ENCODE peak calls at places on chromosomes 12 and 14, in ten cellular contexts. Z, U, K, J, G, O, H, T, W and N are unnamed samples.
A peak's percentile ranks its signal among the peaks of the same experiment; 100 is the strongest.

GRCh38 chr14:75579882-75580281 is 1.5 kb downstream of the FLVCR2 start:
- DNase-seq in O (no peak), H (no peak), T (no peak), W (no peak), J (no peak), G (no peak), K (no peak), U (no peak), Z (no peak), N (no peak)

GRCh38 chr14:96173646-96174475 is 30.8 kb upstream of the BDKRB2 start:
- DNase-seq in K (no peak), U (no peak), T (no peak), G (no peak), W (no peak), O (no peak), H (no peak), Z (no peak), J (no peak), N (no peak)

GRCh38 chr12:56644654-56645053 is 1.1 kb downstream of the ATP5F1B start:
- DNase-seq in W (no peak), Z (no peak), K (no peak), J (no peak), O (peak; percentile 40), U (no peak), H (no peak), T (no peak), G (no peak), N (no peak)

GRCh38 chr12:118136559-118137003 is 657 bp downstream of the PEBP1 start:
- DNase-seq in O (peak; percentile 60), G (peak; percentile 44), J (peak; percentile 11), H (peak; percentile 28), W (no peak), T (peak; percentile 40), U (peak; percentile 24), Z (no peak), K (peak; percentile 4), N (peak; percentile 46)

GRCh38 chr12:117119592-117120198 is 20.5 kb upstream of the TESC start:
- DNase-seq in Z (no peak), T (no peak), H (peak; percentile 14), W (no peak), U (peak; percentile 63), J (no peak), O (peak; percentile 35), G (peak; percentile 41), K (peak; percentile 23), N (no peak)

GRCh38 chr14:104148433-104149277 is 10.3 kb downstream of the KIF26A start:
- DNase-seq in Z (no peak), O (no peak), J (no peak), H (no peak), U (no peak), W (no peak), G (no peak), T (no peak), K (no peak), N (no peak)

GRCh38 chr12:76247026-76247688 is 101.1 kb downstream of the BBS10 start:
- DNase-seq in O (no peak), J (no peak), T (no peak), K (no peak), Z (no peak), G (no peak), H (no peak), U (no peak), W (no peak), N (no peak)

GRCh38 chr12:116164976-116165425 is 112.5 kb downstream of the MED13L start:
- DNase-seq in W (no peak), K (no peak), G (peak; percentile 67), J (no peak), H (no peak), T (no peak), O (peak; percentile 62), Z (no peak), U (no peak), N (peak; percentile 60)

GRCh38 chr12:53252349-53252916 is 15.7 kb upstream of the ESPL1 start:
- DNase-seq in U (peak; percentile 58), J (no peak), W (no peak), T (no peak), H (no peak), G (peak; percentile 62), Z (no peak), K (no peak), O (no peak), N (peak; percentile 38)

GRCh38 chr12:105084251-105085250 is at the start of gene ALDH1L2:
- DNase-seq in O (peak; percentile 93), H (peak; percentile 28), U (peak; percentile 91), T (peak; percentile 56), Z (peak; percentile 12), G (peak; percentile 70), J (peak; percentile 16), W (no peak), K (peak; percentile 6), N (peak; percentile 86)

GRCh38 chr14:23366163-23366921 is 1.4 kb upstream of the EFS start:
- DNase-seq in Z (no peak), J (no peak), O (peak; percentile 79), G (peak; percentile 80), K (no peak), T (no peak), W (peak; percentile 23), H (no peak), U (no peak), N (peak; percentile 35)

GRCh38 chr14:99265571-99265970 is 6.4 kb downstream of the BCL11B start:
- DNase-seq in T (no peak), G (no peak), W (no peak), Z (no peak), H (no peak), O (no peak), U (no peak), K (no peak), J (no peak), N (no peak)

GRCh38 chr14:78836777-78837176 is 666.6 kb downstream of the NRXN3 start:
- DNase-seq in O (peak; percentile 68), Z (no peak), G (peak; percentile 54), K (no peak), J (no peak), T (no peak), H (peak; percentile 70), W (peak; percentile 77), U (peak; percentile 78), N (peak; percentile 22)

GRCh38 chr12:96186902-96187301 is 7.3 kb upstream of the ELK3 start:
- DNase-seq in T (no peak), H (no peak), U (no peak), J (no peak), K (no peak), O (no peak), G (no peak), Z (no peak), W (no peak), N (no peak)

GRCh38 chr12:52300796-52301691 is 9.7 kb upstream of the KRT81 start:
- DNase-seq in K (no peak), W (no peak), O (peak; percentile 51), J (no peak), G (no peak), T (no peak), H (no peak), Z (no peak), U (no peak), N (no peak)

GRCh38 chr12:71128191-71128590 is 29.6 kb downstream of the TSPAN8 start:
- DNase-seq in K (no peak), T (no peak), G (no peak), J (no peak), O (no peak), U (no peak), W (no peak), Z (no peak), H (no peak), N (no peak)

GRCh38 chr14:21556378-21557083 is 23.3 kb downstream of the OR10G3 start:
- DNase-seq in G (no peak), H (no peak), K (no peak), O (no peak), Z (no peak), J (no peak), T (no peak), U (no peak), W (no peak), N (no peak)

GRCh38 chr12:57110189-57111045 is 745 bp downstream of the STAT6 start:
- DNase-seq in T (peak; percentile 70), K (no peak), W (no peak), H (no peak), Z (peak; percentile 58), J (peak; percentile 76), U (peak; percentile 76), O (peak; percentile 82), G (peak; percentile 48), N (peak; percentile 75)

GRCh38 chr12:64352181-64352580 is 38.4 kb downstream of the C12orf56 start:
- DNase-seq in Z (no peak), W (no peak), H (no peak), O (no peak), G (no peak), T (no peak), K (no peak), U (no peak), J (no peak), N (no peak)

GRCh38 chr14:100108042-100108825 is 43.0 kb downstream of the EVL start:
- DNase-seq in U (peak; percentile 86), G (peak; percentile 87), T (peak; percentile 80), H (peak; percentile 68), J (peak; percentile 86), W (peak; percentile 34), Z (peak; percentile 83), O (peak; percentile 73), K (peak; percentile 77), N (peak; percentile 43)

GRCh38 chr14:58107947-58108552 is 44.0 kb downstream of the ARMH4 start:
- DNase-seq in G (peak; percentile 42), K (no peak), T (no peak), J (peak; percentile 7), W (peak; percentile 76), Z (peak; percentile 3), H (peak; percentile 54), U (peak; percentile 30), O (peak; percentile 68), N (peak; percentile 51)

GRCh38 chr14:101412741-101413140 is 148.6 kb upstream of the DIO3 start:
- DNase-seq in K (no peak), W (no peak), U (peak; percentile 30), J (no peak), T (no peak), H (no peak), G (peak; percentile 57), O (no peak), Z (no peak), N (peak; percentile 3)

GRCh38 chr12:15679146-15679545 is 110.0 kb downstream of the EPS8 start:
- DNase-seq in K (no peak), T (no peak), H (no peak), J (no peak), W (peak; percentile 83), G (no peak), U (no peak), O (peak; percentile 80), Z (no peak), N (no peak)

GRCh38 chr12:119258149-119258548 is 76.4 kb upstream of the CCDC60 start:
- DNase-seq in O (no peak), Z (no peak), K (no peak), T (no peak), W (no peak), U (no peak), J (no peak), H (peak; percentile 31), G (no peak), N (no peak)

GRCh38 chr12:75260316-75260715 is 50.7 kb upstream of the KCNC2 start:
- DNase-seq in O (no peak), U (no peak), Z (no peak), H (no peak), K (no peak), J (no peak), T (no peak), G (no peak), W (no peak), N (no peak)

GRCh38 chr12:19447386-19447785 is 8.1 kb downstream of the AEBP2 start:
- DNase-seq in O (no peak), T (no peak), U (no peak), Z (no peak), H (no peak), K (no peak), W (no peak), G (no peak), J (no peak), N (no peak)

GRCh38 chr12:68180792-68181744 is 21.5 kb upstream of the IFNG start:
- DNase-seq in K (no peak), O (no peak), Z (no peak), G (no peak), T (no peak), U (no peak), J (peak; percentile 35), H (peak; percentile 15), W (no peak), N (peak; percentile 16)

GRCh38 chr14:93941293-93941910 is 14.3 kb downstream of the FAM181A start:
- DNase-seq in K (no peak), H (peak; percentile 94), G (peak; percentile 81), Z (no peak), O (peak; percentile 91), W (peak; percentile 75), J (no peak), T (no peak), U (peak; percentile 54), N (peak; percentile 96)